ENCODE peak calls at places on chromosome 1, in five cellular contexts. A, G, J, H and M are unnamed samples.

GRCh38 chr1:201790261-201790660 is 38.7 kb upstream of the IPO9 start:
- DNase-seq in J (no peak), H (no peak), G (no peak), A (no peak), M (no peak)

GRCh38 chr1:153957744-153958110 is 685 bp downstream of the CRTC2 start:
- DNase-seq in A (no peak), G (no peak), J (no peak), H (no peak), M (no peak)

GRCh38 chr1:10692401-10693021 is 103.9 kb downstream of the CASZ1 start:
- DNase-seq in G (no peak), A (peak; percentile 34), H (no peak), J (no peak), M (peak; percentile 81)

GRCh38 chr1:215267495-215267894 is 185.0 kb downstream of the KCNK2 start:
- DNase-seq in H (no peak), A (no peak), J (no peak), G (no peak), M (no peak)

GRCh38 chr1:116909511-116910378 is at the start of gene PTGFRN:
- DNase-seq in G (no peak), A (no peak), H (no peak), J (peak; percentile 77), M (peak; percentile 80)

GRCh38 chr1:208577381-208577905 is 333.3 kb upstream of the PLXNA2 start:
- DNase-seq in J (no peak), G (no peak), H (no peak), A (no peak), M (no peak)

GRCh38 chr1:221234821-221235220 is 355.6 kb downstream of the HLX start:
- DNase-seq in A (no peak), J (no peak), H (no peak), G (no peak), M (no peak)

GRCh38 chr1:6111571-6111970 is 65.9 kb downstream of the KCNAB2 start:
- DNase-seq in J (no peak), H (no peak), A (no peak), G (no peak), M (peak; percentile 42)

GRCh38 chr1:162930532-162931438 is 69.8 kb upstream of the CCDC190 start:
- DNase-seq in J (no peak), G (no peak), H (no peak), A (no peak), M (no peak)

GRCh38 chr1:221555689-221556433 is 186.0 kb downstream of the DUSP10 start:
- DNase-seq in H (no peak), A (no peak), J (no peak), G (no peak), M (no peak)

GRCh38 chr1:208211901-208212843 is 32.0 kb downstream of the PLXNA2 start:
- DNase-seq in G (no peak), A (no peak), J (no peak), H (no peak), M (no peak)

GRCh38 chr1:159077657-159077961 is 1.0 kb upstream of the AIM2 start:
- DNase-seq in J (no peak), H (no peak), A (no peak), G (no peak), M (no peak)

GRCh38 chr1:4149281-4149680 is 249.2 kb upstream of the C1orf174 start:
- DNase-seq in J (no peak), A (no peak), H (no peak), G (no peak), M (no peak)

GRCh38 chr1:4150262-4150661 is 250.2 kb upstream of the C1orf174 start:
- DNase-seq in G (no peak), A (no peak), H (no peak), J (no peak), M (no peak)

GRCh38 chr1:4156241-4156640 is 256.2 kb upstream of the C1orf174 start:
- DNase-seq in G (no peak), H (no peak), J (no peak), A (no peak), M (no peak)

GRCh38 chr1:4153571-4153970 is 253.5 kb upstream of the C1orf174 start:
- DNase-seq in A (no peak), G (no peak), H (no peak), J (no peak), M (no peak)

GRCh38 chr1:4152266-4152665 is 252.2 kb upstream of the C1orf174 start:
- DNase-seq in H (no peak), A (no peak), G (no peak), J (no peak), M (no peak)
- H3K27ac ChIP-seq in H (no peak overlapping the region), A (no peak overlapping the region), G (no peak overlapping the region), J (no peak overlapping the region), M (no peak overlapping the region)

DNA sequence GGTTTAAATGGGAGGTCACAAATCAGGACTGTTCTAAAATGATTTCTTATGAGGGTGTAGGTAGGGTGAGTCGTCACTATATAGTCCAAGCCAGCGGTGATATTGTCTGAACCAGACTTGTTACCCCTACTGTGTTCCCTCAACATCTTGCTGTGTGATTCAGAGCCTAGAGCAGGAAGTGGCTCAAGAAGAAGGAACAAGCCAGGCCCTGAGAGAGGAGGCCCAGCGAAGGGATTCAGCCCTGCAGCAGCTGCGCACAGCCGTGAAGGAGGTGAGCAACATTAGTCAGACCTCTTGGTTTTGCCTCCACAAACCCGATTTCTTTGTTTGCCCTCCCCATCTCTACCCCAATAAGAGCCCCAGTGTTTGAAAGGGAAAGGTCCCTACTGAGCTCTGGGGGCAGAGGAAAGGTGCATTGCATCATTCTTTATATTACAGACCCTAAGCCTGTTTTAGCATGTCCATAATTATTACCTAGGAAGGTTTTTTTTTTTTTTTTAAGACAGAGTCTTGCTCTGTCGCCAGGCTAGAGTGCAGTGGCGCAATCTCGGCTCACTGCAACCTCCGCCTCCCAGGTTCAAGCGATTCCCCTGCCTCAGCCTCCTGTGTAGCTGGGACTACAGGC is 5.0 kb upstream of the SH3BGRL3 start:
- DNase-seq in J (no peak), A (no peak), H (no peak), G (no peak), M (no peak)
- H3K27ac ChIP-seq in J (no peak overlapping the region), A (no peak overlapping the region), H (peak overlapping the region; percentile 99), G (peak overlapping the region; percentile 98), M (peak overlapping the region; percentile 85)

DNA sequence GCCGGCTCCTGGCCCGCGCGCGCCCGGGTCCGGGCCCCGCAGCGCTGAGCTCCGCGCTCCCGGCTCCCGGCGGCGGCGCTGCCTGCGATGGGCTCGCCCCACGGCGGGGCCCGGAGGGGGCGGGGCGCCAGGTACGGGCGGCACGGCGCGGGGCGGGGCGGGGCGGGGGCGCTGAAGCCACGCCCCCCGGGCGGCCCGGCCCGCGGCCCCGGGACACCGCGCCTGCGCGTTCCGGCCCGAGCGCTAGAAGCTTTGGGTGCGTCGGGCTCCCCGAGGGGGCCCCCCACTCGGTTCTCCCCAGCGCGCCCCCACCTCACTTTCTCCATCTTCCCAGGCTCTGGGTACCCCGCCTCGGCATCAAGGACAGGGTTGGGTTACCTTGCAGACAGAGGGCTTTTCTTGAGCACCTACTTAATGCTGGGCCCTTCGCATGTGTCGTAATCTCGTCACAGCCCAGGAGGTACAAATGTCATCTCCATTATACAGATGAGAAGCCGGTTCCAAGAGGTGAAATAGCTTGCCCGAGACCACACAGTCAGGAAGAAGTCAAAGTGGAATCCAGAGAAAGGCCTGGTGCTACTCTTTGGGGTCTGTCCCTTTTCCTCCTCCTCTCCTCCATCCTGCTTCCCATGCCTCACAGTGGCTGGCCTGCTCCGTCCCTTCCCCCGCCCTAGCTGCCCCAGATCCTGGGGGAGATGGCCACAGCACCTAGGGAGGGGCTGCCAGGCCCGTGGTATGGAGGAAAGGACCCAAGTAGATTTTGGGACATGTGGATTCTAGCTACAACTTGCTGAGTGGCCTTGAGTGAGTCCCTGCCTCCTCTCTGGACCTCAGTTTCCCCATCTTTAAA is 46.5 kb downstream of the RAP1GAP start:
- DNase-seq in G (no peak), A (peak; percentile 2), J (peak; percentile 73), H (no peak), M (peak; percentile 93)
- H3K27ac ChIP-seq in G (no peak overlapping the region), A (no peak overlapping the region), J (peak overlapping the region; percentile 65), H (peak overlapping the region; percentile 64), M (peak overlapping the region; percentile 79)

DNA sequence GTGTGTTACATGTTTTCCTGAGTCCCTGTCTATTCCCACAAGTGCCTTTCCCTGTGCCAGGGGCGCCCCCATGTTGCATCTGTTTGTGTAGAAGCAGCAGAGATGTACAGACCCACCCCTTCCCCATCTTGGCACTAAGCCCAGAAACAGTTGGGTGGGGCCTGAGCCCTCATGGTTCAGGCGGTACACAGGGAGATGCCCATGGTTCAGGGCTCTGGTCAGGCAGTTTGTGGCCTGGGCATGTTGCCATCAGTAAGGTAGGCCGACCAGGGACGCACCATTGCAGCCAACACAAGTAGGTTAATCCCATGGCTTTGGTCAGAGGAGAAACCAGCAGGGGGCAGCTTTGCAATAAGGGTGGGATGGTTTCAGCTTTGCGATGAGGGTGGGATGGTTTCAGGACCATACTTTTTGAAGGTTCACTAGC is 914 bp upstream of the ADGRB2 start:
- DNase-seq in G (no peak), J (no peak), H (no peak), A (no peak), M (peak; percentile 64)
- H3K27ac ChIP-seq in G (no peak overlapping the region), J (no peak overlapping the region), H (no peak overlapping the region), A (no peak overlapping the region), M (no peak overlapping the region)

DNA sequence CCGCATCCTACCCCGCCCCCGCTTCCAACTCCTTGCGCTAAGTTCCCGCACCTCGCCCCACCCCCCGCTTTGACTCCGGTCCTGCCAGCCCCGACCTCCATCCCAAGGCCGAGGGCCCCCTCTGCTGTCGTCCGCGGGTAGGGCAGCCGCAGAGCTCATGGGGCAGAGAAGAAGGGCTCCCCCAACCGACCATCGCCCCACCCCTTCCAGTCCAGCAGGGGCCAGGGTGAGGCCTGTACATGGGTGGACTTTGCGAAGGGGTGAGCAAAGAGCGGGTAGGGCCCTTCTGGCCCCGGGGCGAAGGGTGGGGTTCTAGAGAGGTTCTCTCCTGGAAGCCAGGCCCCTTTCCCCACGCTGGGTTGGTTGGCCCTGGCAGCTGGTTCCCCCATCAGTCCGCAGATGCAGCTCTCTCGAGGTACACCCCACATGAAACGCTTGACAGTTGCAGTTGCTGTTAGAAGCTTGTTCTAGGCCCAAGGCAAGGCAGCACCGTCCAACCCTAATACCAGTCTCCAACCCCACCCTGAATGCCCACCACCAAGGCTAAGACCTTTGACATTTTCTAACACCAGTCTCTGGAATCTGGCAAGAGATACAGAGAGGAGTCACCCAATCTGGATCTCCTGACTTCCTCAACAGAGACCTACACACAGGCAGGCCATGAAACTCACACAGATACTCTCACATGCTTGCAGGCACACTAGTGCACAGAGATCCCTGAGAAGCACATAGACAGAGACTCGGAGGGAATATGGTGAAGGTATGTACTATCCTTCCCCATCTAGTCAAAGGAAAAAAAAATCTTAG is 25.3 kb upstream of the ADGRB2 start:
- DNase-seq in A (peak; percentile 85), J (peak; percentile 93), H (peak; percentile 80), G (peak; percentile 44), M (peak; percentile 99)
- H3K27ac ChIP-seq in A (peak overlapping the region; percentile 71), J (no peak overlapping the region), H (peak overlapping the region; percentile 71), G (peak overlapping the region; percentile 75), M (no peak overlapping the region)